ENCODE peak calls at places on chromosomes 4 and X, in four cellular contexts. D is bronchial epithelial cell, W is mucosa of descending colon, E is naive B cell. M is an unnamed sample.
A peak's percentile ranks its signal among the peaks of the same experiment; 100 is the strongest.

GRCh38 chr4:145043306-145043705 is 54.7 kb downstream of the ANAPC10 start:
- DNase-seq in D (no peak), W (no peak), E (no peak), M (no peak)

GRCh38 chr4:62912531-62912930 is 1496.7 kb downstream of the TECRL start:
- DNase-seq in D (no peak), W (no peak), E (no peak), M (no peak)

GRCh38 chr4:26719954-26720552 is 136.2 kb downstream of the TBC1D19 start:
- DNase-seq in D (peak; percentile 33), W (no peak), E (no peak), M (no peak)

GRCh38 chrX:47637546-47638195 is 7.9 kb upstream of the CFP start:
- DNase-seq in D (peak; percentile 63), W (peak; percentile 59), E (peak; percentile 39), M (peak; percentile 39)

GRCh38 chr4:338759-339097 is 1.1 kb downstream of the ZNF141 start:
- DNase-seq in D (no peak), W (peak; percentile 32), E (peak; percentile 4), M (no peak)

GRCh38 chrX:51802917-51803688 is 59.9 kb downstream of the GSPT2 start:
- DNase-seq in D (peak; percentile 50), W (peak; percentile 65), E (peak; percentile 44), M (peak; percentile 69)

GRCh38 chr4:26839534-26839951 is 21.1 kb upstream of the STIM2 start:
- DNase-seq in D (peak; percentile 39), W (no peak), E (no peak), M (no peak)

GRCh38 chrX:86002076-86002896 is 45.1 kb downstream of the CHM start:
- DNase-seq in D (peak; percentile 50), W (peak; percentile 58), E (peak; percentile 14), M (peak; percentile 61)

GRCh38 chr4:174490356-174490969 is 31.8 kb downstream of the HPGD start:
- DNase-seq in D (peak; percentile 55), W (no peak), E (no peak), M (no peak)

GRCh38 chrX:29453333-29453732 is 762.0 kb upstream of the MAGEB2 start:
- DNase-seq in D (no peak), W (no peak), E (no peak), M (no peak)

GRCh38 chr4:174398728-174399127 is 115.0 kb downstream of the CEP44 start:
- DNase-seq in D (peak; percentile 88), W (no peak), E (no peak), M (no peak)

GRCh38 chr4:46909078-46909477 is at the start of gene COX7B2:
- DNase-seq in D (no peak), W (no peak), E (no peak), M (no peak)

GRCh38 chrX:65677954-65678469 is 10.6 kb downstream of the MSN start:
- DNase-seq in D (peak; percentile 91), W (no peak), E (no peak), M (no peak)

GRCh38 chr4:65747386-65747785 is 77.1 kb upstream of the EPHA5 start:
- DNase-seq in D (no peak), W (no peak), E (no peak), M (no peak)

GRCh38 chr4:13236485-13236884 is 247.7 kb downstream of the RAB28 start:
- DNase-seq in D (no peak), W (no peak), E (no peak), M (no peak)

GRCh38 chr4:76373919-76374552 is 46.9 kb downstream of the CCDC158 start:
- DNase-seq in D (peak; percentile 66), W (no peak), E (no peak), M (no peak)

GRCh38 chrX:123993326-123993725 is 31.8 kb downstream of the STAG2 start:
- DNase-seq in D (peak; percentile 86), W (no peak), E (no peak), M (no peak)

GRCh38 chr4:26263165-26263564 is 57.6 kb upstream of the RBPJ start:
- DNase-seq in D (peak; percentile 26), W (no peak), E (no peak), M (no peak)

GRCh38 chr4:126748736-126749135 is 884.0 kb upstream of the INTU start:
- DNase-seq in D (peak; percentile 28), W (no peak), E (no peak), M (no peak)